ENCODE peak calls at places on chromosome 4, in six cellular contexts. W is putamen; A is lung; X is stimulated activated CD4-positive, alpha-beta T cell treated with anti-CD3 and anti-CD28 coated beads, Interleukin-2, amount 100 ng/mL, for 24 hours; M is hypothalamus; F is activated CD8-positive, alpha-beta T cell treated with anti-CD3 and anti-CD28 coated beads, Interleukin-2, amount 10 ng/mL, durations not matched to agents 7 days and 5 days. H is an unnamed sample.

GRCh38 chr4:147776600-147777175 is 44.8 kb downstream of the ARHGAP10 start:
- DNase-seq in M (no peak), X (no peak), W (no peak), F (no peak), A (no peak), H (no peak)

GRCh38 chr4:152408514-152409327 is 127.2 kb downstream of the FBXW7 start:
- DNase-seq in A (no peak), M (no peak), F (peak), W (peak), X (no peak), H (peak)

GRCh38 chr4:1793496-1793840 is 375 bp downstream of the FGFR3 start:
- DNase-seq in X (peak), W (no peak), M (no peak), F (peak), A (no peak), H (no peak)

GRCh38 chr4:153143527-153144348 is 60.5 kb upstream of the TRIM2 start:
- DNase-seq in M (no peak), A (no peak), X (no peak), W (no peak), F (no peak), H (no peak)

GRCh38 chr4:1336079-1336478 is 10.9 kb upstream of the UVSSA start:
- DNase-seq in W (no peak), X (no peak), M (no peak), F (no peak), A (no peak), H (no peak)

GRCh38 chr4:158259955-158260575 is 49.8 kb downstream of the TMEM144 start:
- DNase-seq in M (no peak), A (no peak), X (no peak), W (no peak), F (no peak), H (no peak)

GRCh38 chr4:7590205-7590604 is 155.5 kb upstream of the PSAPL1 start:
- DNase-seq in M (no peak), A (no peak), F (no peak), W (no peak), X (no peak), H (no peak)

GRCh38 chr4:156377036-156377700 is 423.5 kb upstream of the CTSO start:
- DNase-seq in A (no peak), F (no peak), W (no peak), X (no peak), M (no peak), H (no peak)

GRCh38 chr4:21097026-21097425 is 396.8 kb downstream of the PACRGL start:
- DNase-seq in W (no peak), A (no peak), M (no peak), F (no peak), X (no peak), H (no peak)

GRCh38 chr4:3145251-3145908 is 70.9 kb downstream of the HTT start:
- DNase-seq in A (no peak), W (peak), F (no peak), X (no peak), M (no peak), H (no peak)

GRCh38 chr4:35697203-35697736 is 547.0 kb downstream of the ARAP2 start:
- DNase-seq in A (no peak), M (no peak), X (no peak), W (no peak), F (no peak), H (no peak)

GRCh38 chr4:6727943-6728250 is 11.9 kb downstream of the BLOC1S4 start:
- DNase-seq in W (no peak), A (no peak), X (no peak), F (no peak), M (no peak), H (no peak)

GRCh38 chr4:119729815-119730643 is 101.4 kb upstream of the PDE5A start:
- DNase-seq in W (no peak), F (no peak), M (no peak), X (no peak), A (no peak), H (no peak)

GRCh38 chr4:164538061-164538460 is 215.9 kb upstream of the SMIM31 start:
- DNase-seq in A (no peak), W (no peak), X (no peak), F (no peak), M (no peak), H (no peak)

GRCh38 chr4:141036786-141037185 is 96.5 kb downstream of the RNF150 start:
- DNase-seq in M (no peak), W (no peak), F (no peak), A (no peak), X (no peak), H (no peak)

GRCh38 chr4:17082186-17082585 is 183.7 kb upstream of the LDB2 start:
- DNase-seq in M (no peak), W (no peak), A (no peak), F (no peak), X (no peak), H (no peak)

GRCh38 chr4:149291463-149291862 is 524.2 kb downstream of the IQCM start:
- DNase-seq in X (no peak), F (no peak), M (no peak), W (no peak), A (no peak), H (no peak)

GRCh38 chr4:1356181-1356998 is 9.4 kb downstream of the UVSSA start:
- DNase-seq in F (peak), M (no peak), A (peak), W (peak), X (peak), H (peak)

GRCh38 chr4:3372933-3373465 is 68.8 kb upstream of the HGFAC start:
- DNase-seq in A (peak), W (no peak), X (no peak), M (no peak), F (peak), H (peak)

GRCh38 chr4:170336238-170336775 is 246.6 kb upstream of the AADAT start:
- DNase-seq in W (no peak), A (no peak), M (no peak), X (no peak), F (no peak), H (no peak)

GRCh38 chr4:178672512-178672911 is 1230.3 kb upstream of the AGA start:
- DNase-seq in M (no peak), A (no peak), W (no peak), F (no peak), X (no peak), H (no peak)

GRCh38 chr4:1012031-1012739 is 759 bp downstream of the FGFRL1 start:
- DNase-seq in W (no peak), M (no peak), F (peak), A (peak), X (peak), H (no peak)